ENCODE peak calls at places on chromosome 19, in nine cellular contexts. M is AG10803, G is body of pancreas, J is fibroblast of pulmonary artery, B is heart left ventricle, Y is choroid plexus epithelial cell, Q is AG04450, C is PC-3, T is Peyer's patch. D is an unnamed sample.

GRCh38 chr19:8209111-8209964 is at the start of gene CERS4:
- DNase-seq in T (peak; percentile 81), M (no peak), B (peak; percentile 90), J (peak; percentile 65), Y (peak; percentile 38), G (peak; percentile 89), Q (no peak), C (peak; percentile 52), D (no peak)

GRCh38 chr19:46404039-46404883 is 9.1 kb downstream of the CCDC8 start:
- DNase-seq in Q (no peak), B (peak; percentile 71), J (peak; percentile 41), C (peak; percentile 37), M (peak; percentile 48), T (no peak), G (peak; percentile 77), Y (no peak), D (peak; percentile 61)

GRCh38 chr19:2327773-2328400 is 499 bp downstream of the LSM7 start:
- DNase-seq in C (peak; percentile 48), M (peak; percentile 78), T (peak; percentile 67), J (peak; percentile 79), Y (peak; percentile 94), B (no peak), G (peak; percentile 41), Q (peak; percentile 29), D (peak; percentile 86)

GRCh38 chr19:47703301-47703700 is 9.9 kb upstream of the EHD2 start:
- DNase-seq in M (no peak), J (no peak), T (no peak), B (no peak), G (no peak), C (no peak), Q (no peak), Y (no peak), D (no peak)

GRCh38 chr19:53102701-53103140 is 501 bp downstream of the ZNF160 start:
- DNase-seq in Q (no peak), M (peak; percentile 53), G (peak; percentile 22), C (peak; percentile 26), J (peak; percentile 44), B (peak; percentile 61), Y (peak; percentile 60), T (peak; percentile 25), D (peak; percentile 32)

GRCh38 chr19:55454787-55455243 is 6.6 kb downstream of the ISOC2 start:
- DNase-seq in Y (peak; percentile 59), M (peak; percentile 26), T (no peak), C (peak; percentile 68), J (peak; percentile 54), Q (no peak), B (no peak), G (peak; percentile 31), D (peak; percentile 43)

GRCh38 chr19:28443361-28443760 is 769.6 kb downstream of the UQCRFS1 start:
- DNase-seq in T (no peak), Q (no peak), G (no peak), M (no peak), B (no peak), J (no peak), C (no peak), Y (peak; percentile 73), D (no peak)

GRCh38 chr19:39110263-39110967 is 15.2 kb upstream of the PAK4 start:
- DNase-seq in B (no peak), G (peak; percentile 83), J (peak; percentile 39), M (no peak), Q (no peak), Y (peak; percentile 56), T (peak; percentile 64), C (peak; percentile 61), D (peak; percentile 19)

GRCh38 chr19:57623091-57623490 is 9.0 kb downstream of the ZNF134 start:
- DNase-seq in Q (no peak), C (no peak), T (no peak), B (no peak), M (no peak), G (no peak), Y (no peak), J (no peak), D (no peak)

GRCh38 chr19:17866312-17867012 is 5.3 kb upstream of the SLC5A5 start:
- DNase-seq in G (no peak), C (no peak), J (no peak), Y (no peak), B (no peak), M (no peak), T (no peak), Q (no peak), D (no peak)

GRCh38 chr19:42069619-42070293 is at the start of gene GRIK5:
- DNase-seq in B (peak; percentile 67), T (no peak), J (no peak), M (no peak), G (peak; percentile 24), Q (no peak), Y (no peak), C (no peak), D (no peak)

GRCh38 chr19:23075031-23075733 is 41.6 kb upstream of the ZNF730 start:
- DNase-seq in C (peak; percentile 27), B (peak; percentile 75), J (peak; percentile 80), T (no peak), G (peak; percentile 46), Y (peak; percentile 85), M (peak; percentile 46), Q (peak; percentile 41), D (peak; percentile 74)

GRCh38 chr19:58551123-58551497 is 3.8 kb downstream of the CHMP2A start:
- DNase-seq in J (no peak), Q (no peak), M (no peak), Y (no peak), B (no peak), G (no peak), C (no peak), T (no peak), D (no peak)

GRCh38 chr19:38551450-38551813 is 66.3 kb downstream of the MAP4K1 start:
- DNase-seq in J (no peak), T (no peak), B (no peak), Y (no peak), C (no peak), Q (no peak), M (no peak), G (no peak), D (no peak)

GRCh38 chr19:30344446-30345425 is 27.4 kb upstream of the ZNF536 start:
- DNase-seq in M (peak; percentile 59), C (peak; percentile 1), T (no peak), Q (no peak), J (no peak), B (no peak), G (no peak), Y (no peak), D (no peak)

DNA sequence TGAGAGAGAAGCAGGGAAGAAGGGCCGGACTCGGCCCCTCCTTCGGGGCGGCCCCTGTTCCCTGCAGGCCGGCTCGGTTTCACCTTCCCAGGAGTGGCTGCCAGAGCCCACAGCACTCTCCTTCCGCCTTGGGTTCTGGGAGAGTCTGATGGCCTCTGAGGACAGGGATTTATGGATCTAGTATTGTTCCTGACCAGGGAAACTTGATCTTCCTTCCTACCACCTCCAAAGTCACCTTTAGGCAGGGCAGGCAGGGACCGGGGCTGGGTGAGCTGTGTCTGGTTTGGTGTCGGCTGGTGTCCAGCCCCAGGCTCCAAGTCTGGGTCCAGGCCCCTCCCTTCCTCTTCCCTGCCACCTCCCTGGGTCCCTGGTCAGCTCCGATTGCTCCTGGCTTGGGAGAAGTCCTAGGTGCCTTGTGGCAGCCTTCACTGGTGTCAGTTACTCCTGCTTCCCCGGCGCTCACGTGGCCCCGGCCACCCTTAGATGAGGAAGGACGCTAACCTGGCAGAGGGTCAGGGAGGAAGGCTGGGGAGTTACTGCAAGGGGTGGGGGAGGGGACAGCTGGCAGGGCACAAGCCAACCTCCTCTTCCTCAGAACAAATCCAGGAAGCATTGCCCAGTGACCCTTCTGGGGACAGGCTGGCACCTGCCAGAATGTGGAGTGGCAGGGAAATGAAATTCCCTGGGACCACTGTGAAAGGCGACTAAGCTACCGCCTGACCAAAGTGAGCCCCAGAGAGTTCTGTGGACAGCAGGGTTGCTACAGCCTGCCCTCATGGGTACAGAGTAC is 18.8 kb downstream of the RFX1 start:
- DNase-seq in G (no peak), Q (no peak), M (no peak), T (no peak), C (no peak), J (no peak), Y (no peak), B (no peak), D (no peak)
- H3K4me3 ChIP-seq in G (no peak overlapping the region), Q (no peak overlapping the region), M (no peak overlapping the region), T (no peak overlapping the region), C (no peak overlapping the region), J (no peak overlapping the region), Y (no peak overlapping the region), B (no peak overlapping the region), D (no peak overlapping the region)

GRCh38 chr19:19539738-19540703 is 2.0 kb downstream of the CILP2 start:
- DNase-seq in C (peak; percentile 50), M (peak; percentile 57), T (peak; percentile 61), Y (peak; percentile 80), B (peak; percentile 85), G (peak; percentile 56), Q (no peak), J (peak; percentile 61), D (peak; percentile 63)
- TF ChIP-seq CTCF in C (no peak), M (no peak), T (no peak), Y (no peak), B (no peak), G (no peak), Q (no peak), J (no peak), D (no peak)

GRCh38 chr19:50422397-50423278 is 3.9 kb downstream of the SPIB start:
- DNase-seq in C (no peak), M (no peak), Q (no peak), J (no peak), G (no peak), T (peak; percentile 50), Y (no peak), B (no peak), D (no peak)

GRCh38 chr19:50420127-50420526 is 1.4 kb downstream of the SPIB start:
- DNase-seq in Q (no peak), M (no peak), Y (no peak), G (no peak), C (no peak), B (no peak), J (no peak), T (no peak), D (no peak)

GRCh38 chr19:50419580-50420035 is 870 bp downstream of the SPIB start:
- DNase-seq in B (no peak), T (peak; percentile 77), Q (no peak), J (no peak), C (no peak), Y (no peak), G (no peak), M (no peak), D (no peak)

GRCh38 chr19:50419022-50419579 is 363 bp downstream of the SPIB start:
- DNase-seq in Q (no peak), G (no peak), B (no peak), Y (no peak), C (no peak), J (no peak), T (no peak), M (no peak), D (no peak)

DNA sequence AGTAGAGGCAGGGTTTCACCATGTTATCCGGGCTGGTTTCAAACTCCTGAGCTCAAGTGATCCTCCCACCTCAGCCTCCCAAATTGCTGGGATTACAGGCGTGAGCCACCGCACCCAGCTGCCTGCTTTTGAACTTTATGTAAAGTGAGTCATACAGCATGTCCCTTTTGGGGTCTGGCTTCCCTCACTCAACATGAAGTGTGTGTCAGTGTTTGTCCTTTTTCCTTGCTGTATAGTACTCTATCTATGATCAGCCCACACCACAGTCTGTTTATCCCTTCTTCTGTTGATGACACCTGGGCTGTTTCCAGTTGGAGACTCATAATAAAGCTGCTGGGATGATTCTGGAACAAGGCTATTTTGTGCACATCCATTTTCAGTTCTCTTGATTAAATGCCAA is 2.1 kb downstream of the SPIB start:
- DNase-seq in B (no peak), C (no peak), G (no peak), J (no peak), Q (no peak), Y (no peak), M (no peak), T (no peak), D (no peak)
- H3K4me3 ChIP-seq in B (no peak overlapping the region), C (no peak overlapping the region), G (no peak overlapping the region), J (no peak overlapping the region), Q (no peak overlapping the region), Y (no peak overlapping the region), M (no peak overlapping the region), T (no peak overlapping the region), D (no peak overlapping the region)

GRCh38 chr19:4229179-4229931 is at the start of gene EBI3:
- DNase-seq in J (peak; percentile 63), G (peak; percentile 7), B (no peak), Q (no peak), T (peak; percentile 37), M (no peak), C (no peak), Y (peak; percentile 97), D (peak; percentile 24)
- TF ChIP-seq CTCF in J (no peak), G (no peak), B (no peak), Q (no peak), T (no peak), M (no peak), C (no peak), Y (no peak), D (no peak)

D was measured in fibroblast of mammary gland.